ENCODE peak calls at places on chromosome 12, in four cellular contexts. K, D, G and J are unnamed samples.

GRCh38 chr12:132351751-132352495 is 22.5 kb upstream of the GALNT9 start:
- DNase-seq in K (no peak), D (no peak), G (no peak), J (no peak)

GRCh38 chr12:120222288-120222832 is 21.4 kb upstream of the RPLP0 start:
- DNase-seq in K (no peak), D (no peak), G (no peak), J (no peak)

GRCh38 chr12:106774808-106775524 is 484 bp downstream of the RIC8B start:
- DNase-seq in K (no peak), D (no peak), G (no peak), J (no peak)

GRCh38 chr12:64110864-64111263 is 111.2 kb downstream of the KICS2 start:
- DNase-seq in K (no peak), D (no peak), G (no peak), J (no peak)

GRCh38 chr12:69998922-69999321 is 173.9 kb downstream of the MYRFL start:
- DNase-seq in K (no peak), D (no peak), G (no peak), J (no peak)

GRCh38 chr12:114409796-114410520 is 4.0 kb upstream of the TBX5 start:
- DNase-seq in K (no peak), D (no peak), G (no peak), J (no peak)

GRCh38 chr12:4997939-4998338 is 45.7 kb upstream of the KCNA5 start:
- DNase-seq in K (no peak), D (no peak), G (no peak), J (no peak)

GRCh38 chr12:15670756-15671155 is 118.4 kb downstream of the EPS8 start:
- DNase-seq in K (no peak), D (no peak), G (no peak), J (no peak)

GRCh38 chr12:62732861-62733427 is 202.0 kb downstream of the PPM1H start:
- DNase-seq in K (no peak), D (no peak), G (no peak), J (peak)

GRCh38 chr12:124554429-124555029 is 12.9 kb downstream of the NCOR2 start:
- DNase-seq in K (no peak), D (no peak), G (no peak), J (no peak)

GRCh38 chr12:65464930-65465329 is 186.4 kb downstream of the MSRB3 start:
- DNase-seq in K (no peak), D (no peak), G (no peak), J (no peak)

GRCh38 chr12:109287181-109287580 is 21.9 kb downstream of the FOXN4 start:
- DNase-seq in K (no peak), D (no peak), G (no peak), J (no peak)

GRCh38 chr12:68261947-68262346 is 8.5 kb upstream of the IL22 start:
- DNase-seq in K (no peak), D (no peak), G (no peak), J (no peak)

GRCh38 chr12:38465020-38465419 is 148.4 kb downstream of the ALG10B start:
- DNase-seq in K (no peak), D (no peak), G (no peak), J (no peak)

GRCh38 chr12:105417732-105418131 is 87.2 kb downstream of the C12orf75 start:
- DNase-seq in K (no peak), D (no peak), G (no peak), J (no peak)

GRCh38 chr12:121365416-121366062 is 13.3 kb upstream of the ANAPC5 start:
- DNase-seq in K (peak), D (no peak), G (no peak), J (no peak)

GRCh38 chr12:123660328-123660727 is 10.6 kb upstream of the TCTN2 start:
- DNase-seq in K (no peak), D (no peak), G (no peak), J (no peak)

GRCh38 chr12:105256921-105257320 is 20.9 kb upstream of the APPL2 start:
- DNase-seq in K (no peak), D (no peak), G (no peak), J (no peak)

GRCh38 chr12:8951744-8952143 is 2.3 kb upstream of the M6PR start:
- DNase-seq in K (no peak), D (no peak), G (no peak), J (no peak)

GRCh38 chr12:15599266-15600037 is 189.7 kb downstream of the EPS8 start:
- DNase-seq in K (no peak), D (no peak), G (no peak), J (no peak)

GRCh38 chr12:94202245-94203180 is 54.1 kb downstream of the PLXNC1 start:
- DNase-seq in K (no peak), D (no peak), G (peak), J (no peak)

GRCh38 chr12:64814432-64814831 is 10.0 kb upstream of the TBC1D30 start:
- DNase-seq in K (no peak), D (no peak), G (no peak), J (no peak)

GRCh38 chr12:75783093-75783877 is 248.3 kb downstream of the PHLDA1 start:
- DNase-seq in K (no peak), D (no peak), G (no peak), J (no peak)

GRCh38 chr12:126676426-126676825 is 1590.5 kb upstream of the TMEM132C start:
- DNase-seq in K (no peak), D (no peak), G (no peak), J (no peak)

GRCh38 chr12:131043401-131043871 is 89.7 kb downstream of the ADGRD1 start:
- DNase-seq in K (no peak), D (no peak), G (no peak), J (no peak)

GRCh38 chr12:120249875-120250795 is 15.4 kb downstream of the PXN start:
- DNase-seq in K (no peak), D (no peak), G (no peak), J (no peak)

GRCh38 chr12:124359671-124360581 is 65.0 kb downstream of the RFLNA start:
- DNase-seq in K (no peak), D (no peak), G (no peak), J (no peak)

GRCh38 chr12:6193853-6194815 is 6.1 kb upstream of the CD9 start:
- DNase-seq in K (no peak), D (no peak), G (no peak), J (no peak)

GRCh38 chr12:95116773-95117172 is 43.4 kb upstream of the NR2C1 start:
- DNase-seq in K (no peak), D (no peak), G (no peak), J (peak)

GRCh38 chr12:11059041-11059440 is 3.1 kb downstream of the TAS2R46 start:
- DNase-seq in K (no peak), D (no peak), G (no peak), J (no peak)

GRCh38 chr12:11055306-11055705 is 6.8 kb downstream of the TAS2R46 start:
- DNase-seq in K (no peak), D (no peak), G (no peak), J (no peak)

GRCh38 chr12:11059784-11060183 is 2.3 kb downstream of the TAS2R46 start:
- DNase-seq in K (no peak), D (no peak), G (no peak), J (no peak)
- TF ChIP-seq SRF in K (no peak), D (no peak), G (no peak), J (no peak)

GRCh38 chr12:42145197-42145549 is 499 bp upstream of the GXYLT1 start:
- DNase-seq in K (no peak), D (no peak), G (no peak), J (no peak)
- TF ChIP-seq SRF in K (no peak), D (no peak), G (no peak), J (no peak)

GRCh38 chr12:98385636-98386035 is 129.8 kb upstream of the TMPO start:
- DNase-seq in K (no peak), D (no peak), G (no peak), J (no peak)
- TF ChIP-seq SRF in K (no peak), D (no peak), G (no peak), J (no peak)

GRCh38 chr12:51322452-51322851 is 1.5 kb downstream of the BIN2 start:
- DNase-seq in K (no peak), D (no peak), G (no peak), J (no peak)

GRCh38 chr12:51321882-51322281 is 2.1 kb downstream of the BIN2 start:
- DNase-seq in K (no peak), D (no peak), G (no peak), J (no peak)

GRCh38 chr12:51323966-51324895 is at the start of gene BIN2:
- DNase-seq in K (no peak), D (no peak), G (no peak), J (no peak)

GRCh38 chr12:51324953-51325352 is 979 bp upstream of the BIN2 start:
- DNase-seq in K (no peak), D (no peak), G (no peak), J (no peak)

DNA sequence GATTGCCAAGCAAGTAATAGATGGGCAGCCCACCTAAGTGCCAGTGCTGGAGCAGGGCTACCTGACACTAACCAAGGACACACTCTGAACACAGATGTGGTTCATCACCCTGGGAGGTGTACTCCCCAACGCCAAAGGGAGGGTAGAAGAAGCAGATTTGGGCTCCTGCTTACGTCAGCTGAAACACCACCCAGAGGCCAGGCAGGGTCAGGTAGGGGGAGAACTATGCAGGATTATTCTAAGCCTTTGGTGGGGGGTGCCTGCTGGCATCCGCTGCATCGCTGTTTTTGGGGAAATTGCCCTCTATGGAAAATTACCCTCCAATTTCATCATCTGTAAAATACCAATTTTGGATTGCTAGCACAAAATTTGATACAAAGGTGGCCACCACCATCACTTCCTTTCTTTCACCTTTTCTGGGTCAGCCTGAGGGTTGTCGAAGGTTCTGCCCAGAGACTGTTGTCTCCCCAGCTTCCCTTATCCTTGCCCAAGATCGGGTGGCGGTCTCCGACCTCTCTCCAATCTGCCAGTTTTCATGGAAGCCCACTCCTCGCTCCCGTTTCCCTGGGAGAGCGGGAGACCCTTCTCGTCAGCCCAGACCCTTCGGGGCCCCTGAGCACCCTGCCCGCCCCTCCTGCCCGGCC is 535 bp downstream of the BIN2 start:
- DNase-seq in K (no peak), D (no peak), G (no peak), J (no peak)
- TF ChIP-seq SRF in K (no peak), D (no peak), G (no peak), J (no peak)